ENCODE peak calls at places on chromosomes 3 and 15, in eight cellular contexts. Q, A, G, M, S, V, N and Z are unnamed samples.

GRCh38 chr3:101533603-101533968 is 20.6 kb upstream of the SENP7 start:
- DNase-seq in Q (no peak), A (no peak), G (no peak), M (no peak), S (no peak), V (no peak), N (no peak), Z (no peak)

GRCh38 chr3:43024183-43024865 is 45.2 kb downstream of the GASK1A start:
- DNase-seq in Q (no peak), A (no peak), G (no peak), M (peak; percentile 68), S (peak; percentile 51), V (no peak), N (peak; percentile 44), Z (no peak)

GRCh38 chr3:100492059-100492809 is at the start of gene TMEM45A:
- DNase-seq in Q (peak; percentile 98), A (peak; percentile 93), G (peak; percentile 89), M (peak; percentile 57), S (peak; percentile 98), V (peak; percentile 99), N (peak; percentile 38), Z (peak; percentile 99)

GRCh38 chr15:55344206-55344605 is 25.2 kb downstream of the PIGB start:
- DNase-seq in Q (no peak), A (no peak), G (no peak), M (no peak), S (peak; percentile 64), V (peak; percentile 61), N (no peak), Z (no peak)

GRCh38 chr3:127970966-127971592 is 56.0 kb downstream of the KBTBD12 start:
- DNase-seq in Q (peak; percentile 55), A (no peak), G (peak; percentile 72), M (no peak), S (no peak), V (peak; percentile 43), N (no peak), Z (no peak)

GRCh38 chr3:170907519-170908234 is 760 bp downstream of the EIF5A2 start:
- DNase-seq in Q (peak; percentile 27), A (no peak), G (peak; percentile 38), M (no peak), S (no peak), V (peak; percentile 20), N (no peak), Z (no peak)

GRCh38 chr3:111903067-111903511 is 44.0 kb downstream of the PHLDB2 start:
- DNase-seq in Q (peak; percentile 92), A (no peak), G (peak; percentile 28), M (no peak), S (no peak), V (no peak), N (no peak), Z (no peak)

GRCh38 chr3:130894130-130894872 is 417 bp downstream of the ATP2C1 start:
- DNase-seq in Q (peak; percentile 29), A (peak; percentile 55), G (no peak), M (peak; percentile 30), S (peak; percentile 71), V (peak; percentile 47), N (peak; percentile 34), Z (no peak)

GRCh38 chr3:72102057-72102711 is 317.2 kb upstream of the PROK2 start:
- DNase-seq in Q (no peak), A (no peak), G (no peak), M (no peak), S (no peak), V (no peak), N (no peak), Z (no peak)

GRCh38 chr3:128551464-128551863 is 58.5 kb upstream of the GATA2 start:
- DNase-seq in Q (no peak), A (no peak), G (no peak), M (no peak), S (peak; percentile 15), V (no peak), N (no peak), Z (no peak)

GRCh38 chr15:101694261-101694660 is 30.0 kb downstream of the TARS3 start:
- DNase-seq in Q (no peak), A (no peak), G (no peak), M (no peak), S (no peak), V (no peak), N (no peak), Z (no peak)